ENCODE peak calls at places on chromosomes 16 and 17, in eight cellular contexts. X, B, C, J, L, Z, Q and H are unnamed samples.

GRCh38 chr17:33335491-33336173 is 42.5 kb upstream of the ASIC2 start:
- DNase-seq in X (no peak), B (no peak), C (no peak), J (no peak), L (no peak), Z (no peak), Q (no peak), H (no peak)

GRCh38 chr17:18237461-18237860 is 12.0 kb downstream of the LLGL1 start:
- DNase-seq in X (no peak), B (no peak), C (no peak), J (no peak), L (no peak), Z (no peak), Q (no peak), H (no peak)

GRCh38 chr17:61063528-61063927 is 336.1 kb upstream of the TBX2 start:
- DNase-seq in X (no peak), B (no peak), C (no peak), J (no peak), L (no peak), Z (no peak), Q (no peak), H (no peak)

GRCh38 chr17:75231741-75232464 is 26.4 kb downstream of the NUP85 start:
- DNase-seq in X (no peak), B (no peak), C (no peak), J (peak), L (no peak), Z (no peak), Q (no peak), H (no peak)

GRCh38 chr17:45700171-45701090 is 83.7 kb upstream of the CRHR1 start:
- DNase-seq in X (no peak), B (no peak), C (no peak), J (no peak), L (no peak), Z (no peak), Q (no peak), H (no peak)

GRCh38 chr17:50918933-50919296 is 52.8 kb upstream of the TOB1 start:
- DNase-seq in X (no peak), B (no peak), C (peak), J (no peak), L (peak), Z (no peak), Q (no peak), H (no peak)

GRCh38 chr16:17657037-17657436 is 186.3 kb upstream of the XYLT1 start:
- DNase-seq in X (no peak), B (no peak), C (no peak), J (no peak), L (no peak), Z (no peak), Q (no peak), H (no peak)

GRCh38 chr17:16418684-16419066 is 3.3 kb downstream of the TRPV2 start:
- DNase-seq in X (no peak), B (no peak), C (no peak), J (no peak), L (no peak), Z (no peak), Q (no peak), H (no peak)

GRCh38 chr17:48633266-48633816 is 7.2 kb upstream of the HOXB9 start:
- DNase-seq in X (no peak), B (no peak), C (no peak), J (no peak), L (no peak), Z (no peak), Q (no peak), H (peak)

GRCh38 chr17:61404702-61405046 is 5.0 kb downstream of the TBX2 start:
- DNase-seq in X (no peak), B (no peak), C (no peak), J (no peak), L (no peak), Z (no peak), Q (no peak), H (peak)

GRCh38 chr17:77420804-77421634 is 280.2 kb downstream of the SEC14L1 start:
- DNase-seq in X (peak), B (no peak), C (no peak), J (no peak), L (peak), Z (no peak), Q (peak), H (no peak)

GRCh38 chr16:17397499-17397891 is 73.3 kb downstream of the XYLT1 start:
- DNase-seq in X (no peak), B (peak), C (peak), J (no peak), L (no peak), Z (no peak), Q (peak), H (no peak)

GRCh38 chr16:64809876-64810629 is 311.8 kb downstream of the CDH11 start:
- DNase-seq in X (no peak), B (no peak), C (no peak), J (no peak), L (no peak), Z (no peak), Q (no peak), H (no peak)

GRCh38 chr16:81313731-81314602 is 795 bp upstream of the GAN start:
- DNase-seq in X (no peak), B (no peak), C (no peak), J (no peak), L (peak), Z (no peak), Q (no peak), H (no peak)

GRCh38 chr17:1920948-1921351 is 91.1 kb downstream of the RPA1 start:
- DNase-seq in X (no peak), B (no peak), C (no peak), J (no peak), L (no peak), Z (no peak), Q (no peak), H (no peak)

GRCh38 chr17:36529121-36529520 is 5.5 kb downstream of the MYO19 start:
- DNase-seq in X (no peak), B (no peak), C (peak), J (no peak), L (peak), Z (no peak), Q (peak), H (no peak)

GRCh38 chr17:12973496-12974318 is 44.1 kb downstream of the ELAC2 start:
- DNase-seq in X (no peak), B (no peak), C (no peak), J (peak), L (no peak), Z (no peak), Q (no peak), H (no peak)